ENCODE peak calls at places on chromosomes 6 and 20, in six cellular contexts. Y is K562, P is GM12878, L is HCT116, N is HepG2, M is H1. W is an unnamed sample.

GRCh38 chr20:58179432-58180099 is 48.9 kb downstream of the ANKRD60 start:
- DNase-seq in P (no peak), M (peak; percentile 92), N (peak; percentile 21), Y (peak; percentile 87), L (no peak), W (no peak)

GRCh38 chr6:156695747-156696146 is 81.4 kb upstream of the ARID1B start:
- DNase-seq in P (no peak), Y (no peak), M (no peak), N (no peak), L (no peak), W (no peak)

GRCh38 chr20:49594143-49594928 is 26.4 kb upstream of the PTGIS start:
- DNase-seq in Y (no peak), P (no peak), M (no peak), N (no peak), L (no peak), W (no peak)

GRCh38 chr6:132669690-132670291 is 10.8 kb upstream of the TAAR1 start:
- DNase-seq in Y (no peak), M (no peak), L (peak; percentile 38), N (peak; percentile 20), P (no peak), W (no peak)

GRCh38 chr6:42224222-42225042 is 6.8 kb upstream of the MRPS10 start:
- DNase-seq in M (no peak), N (peak; percentile 48), L (peak; percentile 97), Y (no peak), P (peak; percentile 94), W (no peak)

GRCh38 chr6:17258763-17259162 is 22.4 kb upstream of the RBM24 start:
- DNase-seq in P (no peak), Y (no peak), N (no peak), M (no peak), L (no peak), W (no peak)

GRCh38 chr20:57040461-57040860 is 226.0 kb downstream of the BMP7 start:
- DNase-seq in Y (no peak), N (no peak), L (no peak), P (no peak), M (no peak), W (no peak)

GRCh38 chr6:43803055-43803782 is 33.2 kb downstream of the VEGFA start:
- DNase-seq in M (no peak), Y (no peak), L (no peak), N (no peak), P (no peak), W (no peak)

GRCh38 chr20:1623501-1624250 is 3.9 kb upstream of the SIRPB1 start:
- DNase-seq in L (no peak), Y (no peak), P (no peak), M (no peak), N (no peak), W (no peak)

GRCh38 chr6:143884161-143884560 is 19.9 kb downstream of the ZC2HC1B start:
- DNase-seq in P (no peak), N (no peak), Y (no peak), L (no peak), M (no peak), W (no peak)

GRCh38 chr6:78243519-78243918 is 590.7 kb downstream of the MEI4 start:
- DNase-seq in L (no peak), M (no peak), N (no peak), P (no peak), Y (no peak), W (no peak)

GRCh38 chr6:89117285-89118108 is at the start of gene SRSF12:
- DNase-seq in N (no peak), Y (no peak), P (no peak), M (peak; percentile 80), L (no peak), W (no peak)

GRCh38 chr6:83065511-83066192 is at the start of gene UBE3D:
- DNase-seq in N (peak; percentile 81), L (peak; percentile 51), P (no peak), Y (peak; percentile 93), M (peak; percentile 98), W (peak; percentile 61)

GRCh38 chr20:57390604-57391438 is at the start of gene RBM38:
- DNase-seq in Y (peak; percentile 91), P (no peak), L (peak; percentile 19), M (peak; percentile 86), N (peak; percentile 56), W (no peak)

GRCh38 chr6:2940851-2941250 is 30.5 kb downstream of the SERPINB6 start:
- DNase-seq in L (no peak), P (no peak), Y (no peak), M (peak; percentile 22), N (no peak), W (no peak)

GRCh38 chr6:13278184-13278583 is 50.2 kb downstream of the TBC1D7 start:
- DNase-seq in M (peak; percentile 71), L (no peak), N (no peak), P (no peak), Y (no peak), W (no peak)

GRCh38 chr6:31332637-31333602 is 24.1 kb downstream of the HLA-B start:
- DNase-seq in P (no peak), Y (no peak), M (no peak), N (no peak), L (no peak), W (no peak)

GRCh38 chr20:59455392-59456341 is 148.7 kb upstream of the PHACTR3 start:
- DNase-seq in L (peak; percentile 3), Y (peak; percentile 20), M (peak; percentile 50), P (no peak), N (no peak), W (no peak)

GRCh38 chr6:140079328-140079727 is 704.9 kb upstream of the CITED2 start:
- DNase-seq in M (no peak), P (no peak), L (no peak), Y (no peak), N (no peak), W (no peak)

GRCh38 chr20:58109126-58109880 is 119.2 kb downstream of the ANKRD60 start:
- DNase-seq in P (no peak), M (no peak), L (no peak), N (no peak), Y (no peak), W (no peak)

GRCh38 chr20:19129976-19130612 is 82.3 kb upstream of the SLC24A3 start:
- DNase-seq in Y (no peak), N (no peak), P (no peak), L (no peak), M (no peak), W (no peak)

GRCh38 chr20:38392356-38392755 is 42.8 kb downstream of the SNHG17 start:
- DNase-seq in M (no peak), N (no peak), Y (no peak), L (peak; percentile 19), P (no peak), W (no peak)
- TF ChIP-seq ZNF274 in M (no peak), N (no peak), Y (no peak), L (no peak), P (no peak), W (no peak)

DNA sequence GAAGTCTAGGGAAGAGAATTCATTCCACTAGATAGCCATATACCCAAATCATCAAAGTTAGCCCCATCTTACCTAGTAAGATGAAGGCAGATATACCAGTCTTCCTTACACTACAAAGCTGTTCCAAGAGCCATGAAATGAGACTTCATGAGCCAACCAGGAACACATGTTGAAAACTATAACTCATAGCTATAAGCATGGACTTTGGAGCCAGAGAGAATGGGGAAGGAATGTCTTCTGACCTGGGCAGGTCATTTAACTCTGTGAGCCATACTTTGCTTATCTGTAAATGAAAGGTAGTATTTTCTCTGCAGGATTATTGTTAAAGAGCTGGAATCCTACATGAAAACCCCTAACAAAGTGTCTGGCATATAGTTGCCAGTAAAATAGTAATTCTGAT is 27.3 kb downstream of the ADGRF5 start:
- DNase-seq in Y (no peak), N (no peak), P (no peak), L (no peak), M (no peak), W (no peak)
- TF ChIP-seq YY1 in Y (no peak), N (no peak), P (no peak), L (no peak), M (no peak), W (no peak)

GRCh38 chr20:51536116-51537069 is 6.1 kb downstream of the NFATC2 start:
- DNase-seq in M (no peak), P (no peak), N (no peak), L (no peak), Y (no peak), W (no peak)

GRCh38 chr20:51533291-51534172 is 9.0 kb downstream of the NFATC2 start:
- DNase-seq in M (no peak), L (peak; percentile 79), N (peak; percentile 11), P (no peak), Y (no peak), W (no peak)

GRCh38 chr20:51531712-51532456 is 10.6 kb downstream of the NFATC2 start:
- DNase-seq in L (no peak), M (no peak), N (no peak), P (no peak), Y (no peak), W (no peak)

GRCh38 chr20:51532577-51533191 is 9.8 kb downstream of the NFATC2 start:
- DNase-seq in P (no peak), M (no peak), Y (no peak), N (no peak), L (no peak), W (no peak)

DNA sequence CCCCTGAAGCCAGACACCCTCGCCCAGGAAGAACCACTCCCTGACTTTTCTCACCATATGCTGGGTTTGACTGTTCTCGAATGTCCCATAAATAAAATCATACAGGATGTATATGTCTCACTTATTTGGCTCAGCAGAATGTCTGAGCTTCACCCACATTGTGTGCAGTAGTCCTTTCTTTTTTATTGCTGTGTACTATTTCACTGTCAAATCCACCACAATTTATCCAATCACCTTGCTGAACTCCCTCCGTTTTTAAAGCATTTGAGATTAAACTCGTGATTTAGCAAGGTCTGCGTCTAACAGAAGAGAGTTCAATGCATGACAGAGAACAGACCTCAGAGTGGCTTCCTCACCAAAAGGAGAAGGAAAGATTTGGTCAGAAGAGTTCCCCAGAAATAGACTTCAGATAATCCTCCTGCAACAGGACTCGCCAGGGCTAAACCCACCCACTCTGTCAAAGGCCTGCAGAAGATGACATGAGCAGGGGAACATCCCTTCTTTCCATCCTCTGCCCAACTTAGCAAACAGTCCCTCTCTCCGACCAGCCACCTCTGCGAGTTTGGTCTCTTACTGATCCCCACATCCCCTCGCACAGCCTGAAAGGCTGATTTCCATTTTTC is 7.6 kb downstream of the NFATC2 start:
- DNase-seq in P (no peak), N (no peak), L (no peak), Y (no peak), M (no peak), W (no peak)
- TF ChIP-seq ZNF274 in P (no peak), N (no peak), L (no peak), Y (no peak), M (no peak), W (no peak)

GRCh38 chr6:126721581-126722145 is 381.7 kb downstream of the CENPW start:
- DNase-seq in L (peak; percentile 49), M (no peak), N (no peak), Y (no peak), P (no peak), W (no peak)
- TF ChIP-seq YY1 in L (no peak), M (no peak), N (no peak), Y (no peak), P (no peak), W (no peak)